ENCODE peak calls at places on chromosomes 3 and 15, in seven cellular contexts. K is activated CD8-positive, alpha-beta T cell treated with anti-CD3 and anti-CD28 coated beads for 36 hours; E is brain microvascular endothelial cell; S is RWPE2; N is endodermal cell; D is cardiac muscle cell; F is nephron progenitor cell. L is an unnamed sample.

GRCh38 chr3:186102687-186103086 is 6.2 kb downstream of the ETV5 start:
- DNase-seq in K (no peak), E (no peak), S (no peak), N (no peak), D (no peak), F (no peak), L (no peak)

GRCh38 chr15:47813985-47814384 is 96.7 kb downstream of the SEMA6D start:
- DNase-seq in K (peak; percentile 6), E (no peak), S (no peak), N (no peak), D (no peak), F (no peak), L (no peak)

GRCh38 chr15:63940956-63941620 is 105.2 kb downstream of the DAPK2 start:
- DNase-seq in K (no peak), E (no peak), S (no peak), N (no peak), D (no peak), F (no peak), L (no peak)

GRCh38 chr15:47360296-47360695 is 357.0 kb upstream of the SEMA6D start:
- DNase-seq in K (no peak), E (no peak), S (no peak), N (no peak), D (no peak), F (no peak), L (no peak)

GRCh38 chr15:67024322-67024997 is 40.9 kb upstream of the SMAD3 start:
- DNase-seq in K (peak; percentile 70), E (peak; percentile 95), S (no peak), N (no peak), D (peak; percentile 97), F (no peak), L (peak; percentile 66)

GRCh38 chr3:50602675-50603191 is 8.8 kb downstream of the CISH start:
- DNase-seq in K (no peak), E (no peak), S (no peak), N (no peak), D (peak; percentile 23), F (no peak), L (peak; percentile 46)

GRCh38 chr3:64318001-64318400 is 92.7 kb upstream of the PRICKLE2 start:
- DNase-seq in K (no peak), E (no peak), S (no peak), N (no peak), D (peak; percentile 41), F (no peak), L (no peak)

GRCh38 chr3:126132751-126133511 is 47.5 kb downstream of the ALDH1L1 start:
- DNase-seq in K (no peak), E (peak; percentile 14), S (no peak), N (peak; percentile 77), D (peak; percentile 33), F (peak; percentile 28), L (peak; percentile 30)

GRCh38 chr3:24120434-24120833 is 175.3 kb downstream of the NR1D2 start:
- DNase-seq in K (no peak), E (no peak), S (no peak), N (no peak), D (no peak), F (no peak), L (no peak)

GRCh38 chr3:98991393-98991792 is 89.9 kb upstream of the DCBLD2 start:
- DNase-seq in K (no peak), E (no peak), S (no peak), N (no peak), D (no peak), F (no peak), L (no peak)

GRCh38 chr3:122626515-122627180 is 49.2 kb downstream of the PARP15 start:
- DNase-seq in K (no peak), E (no peak), S (no peak), N (no peak), D (no peak), F (no peak), L (no peak)

GRCh38 chr3:84772841-84773240 is 185.9 kb upstream of the CADM2 start:
- DNase-seq in K (no peak), E (no peak), S (no peak), N (no peak), D (no peak), F (no peak), L (no peak)
- TF ChIP-seq CTCF in K (no peak), E (peak; percentile 4), S (no peak), N (peak; percentile 68), D (no peak), F (no peak), L (no peak)

DNA sequence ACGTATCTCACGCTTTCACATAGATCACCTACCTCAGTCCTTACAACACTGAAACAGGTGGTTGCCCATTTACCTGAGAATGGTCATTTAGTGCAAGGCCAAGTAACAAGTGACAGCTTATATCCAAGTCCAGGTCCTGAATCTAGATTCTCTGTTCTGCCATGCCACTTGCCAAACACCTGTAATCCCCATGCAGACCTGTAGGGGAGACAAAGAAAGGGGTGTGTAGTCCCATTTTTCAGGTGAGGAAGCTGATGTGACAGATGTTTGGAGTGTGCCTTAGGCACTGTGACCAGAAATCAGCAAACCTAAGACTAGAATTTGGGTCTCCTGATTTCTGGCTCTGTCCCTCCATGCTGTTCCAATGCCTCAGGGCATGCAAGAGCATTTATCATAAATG is 12.7 kb downstream of the ZNF35 start:
- DNase-seq in K (no peak), E (no peak), S (no peak), N (no peak), D (no peak), F (no peak), L (no peak)
- TF ChIP-seq CTCF in K (no peak), E (peak; percentile 49), S (no peak), N (peak; percentile 59), D (peak; percentile 22), F (no peak), L (no peak)

GRCh38 chr15:87778358-87778757 is 478.2 kb downstream of the NTRK3 start:
- DNase-seq in K (no peak), E (no peak), S (no peak), N (peak; percentile 52), D (no peak), F (no peak), L (no peak)
- TF ChIP-seq CTCF in K (no peak), E (peak; percentile 4), S (no peak), N (peak; percentile 39), D (no peak), F (no peak), L (no peak)

GRCh38 chr15:73936181-73936580 is 9.9 kb downstream of the LOXL1 start:
- DNase-seq in K (no peak), E (no peak), S (no peak), N (no peak), D (peak; percentile 74), F (no peak), L (no peak)
- TF ChIP-seq CTCF in K (no peak), E (peak; percentile 58), S (peak; percentile 73), N (peak; percentile 47), D (peak; percentile 51), F (no peak), L (no peak)

GRCh38 chr3:16060358-16060852 is 114.1 kb upstream of the GALNT15 start:
- DNase-seq in K (no peak), E (peak; percentile 100), S (peak; percentile 76), N (peak; percentile 77), D (peak; percentile 99), F (no peak), L (peak; percentile 80)
- TF ChIP-seq CTCF in K (no peak), E (peak; percentile 43), S (peak; percentile 57), N (peak; percentile 38), D (peak; percentile 43), F (no peak), L (no peak)

GRCh38 chr3:42699511-42699971 is 3.1 kb downstream of the HHATL start:
- DNase-seq in K (no peak), E (no peak), S (no peak), N (no peak), D (no peak), F (no peak), L (no peak)

GRCh38 chr3:42702982-42703694 is 540 bp upstream of the HHATL start:
- DNase-seq in K (no peak), E (no peak), S (no peak), N (no peak), D (no peak), F (no peak), L (no peak)

GRCh38 chr3:42700366-42701288 is 2.0 kb downstream of the HHATL start:
- DNase-seq in K (no peak), E (no peak), S (no peak), N (no peak), D (no peak), F (no peak), L (no peak)

GRCh38 chr3:42702066-42702951 is at the start of gene HHATL:
- DNase-seq in K (no peak), E (no peak), S (peak; percentile 68), N (no peak), D (no peak), F (no peak), L (no peak)

DNA sequence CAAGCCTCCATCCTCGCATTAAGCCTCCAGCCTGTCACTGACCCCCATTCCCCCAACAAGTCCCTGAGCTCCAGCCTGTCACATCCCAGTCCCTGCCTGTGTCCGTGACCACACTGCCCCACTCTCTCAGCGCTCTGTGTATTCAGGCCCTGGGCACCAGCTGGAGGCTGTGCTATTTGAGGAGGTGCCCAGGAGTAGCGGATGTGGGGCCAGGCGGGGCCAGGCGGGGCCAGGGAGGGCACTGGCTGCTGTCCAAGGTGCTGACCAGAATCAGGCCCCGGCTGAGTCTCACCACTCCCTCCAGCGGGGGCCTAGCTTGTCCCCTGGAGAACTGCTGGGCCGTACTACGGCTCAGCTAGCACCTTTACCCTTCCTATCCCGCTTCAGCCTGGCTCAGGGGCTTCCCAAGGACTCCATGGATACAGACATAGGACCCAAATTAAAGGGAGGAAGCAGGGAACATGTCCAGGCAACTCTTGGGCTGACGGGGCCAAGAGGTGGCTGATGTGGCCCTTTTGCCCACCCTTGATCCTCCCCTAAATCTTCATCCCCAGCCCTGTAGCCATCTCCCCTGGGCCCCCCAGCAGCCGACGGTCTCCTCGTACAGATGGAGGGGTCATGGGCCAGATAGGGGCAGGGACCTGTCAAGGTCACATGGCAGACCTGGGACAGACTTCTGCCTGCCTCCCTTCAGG is 1.1 kb downstream of the HHATL start:
- DNase-seq in K (peak; percentile 72), E (no peak), S (peak; percentile 70), N (peak; percentile 94), D (peak; percentile 49), F (peak; percentile 95), L (peak; percentile 53)
- TF ChIP-seq CTCF in K (no peak), E (peak; percentile 11), S (no peak), N (peak; percentile 31), D (no peak), F (no peak), L (no peak)

DNA sequence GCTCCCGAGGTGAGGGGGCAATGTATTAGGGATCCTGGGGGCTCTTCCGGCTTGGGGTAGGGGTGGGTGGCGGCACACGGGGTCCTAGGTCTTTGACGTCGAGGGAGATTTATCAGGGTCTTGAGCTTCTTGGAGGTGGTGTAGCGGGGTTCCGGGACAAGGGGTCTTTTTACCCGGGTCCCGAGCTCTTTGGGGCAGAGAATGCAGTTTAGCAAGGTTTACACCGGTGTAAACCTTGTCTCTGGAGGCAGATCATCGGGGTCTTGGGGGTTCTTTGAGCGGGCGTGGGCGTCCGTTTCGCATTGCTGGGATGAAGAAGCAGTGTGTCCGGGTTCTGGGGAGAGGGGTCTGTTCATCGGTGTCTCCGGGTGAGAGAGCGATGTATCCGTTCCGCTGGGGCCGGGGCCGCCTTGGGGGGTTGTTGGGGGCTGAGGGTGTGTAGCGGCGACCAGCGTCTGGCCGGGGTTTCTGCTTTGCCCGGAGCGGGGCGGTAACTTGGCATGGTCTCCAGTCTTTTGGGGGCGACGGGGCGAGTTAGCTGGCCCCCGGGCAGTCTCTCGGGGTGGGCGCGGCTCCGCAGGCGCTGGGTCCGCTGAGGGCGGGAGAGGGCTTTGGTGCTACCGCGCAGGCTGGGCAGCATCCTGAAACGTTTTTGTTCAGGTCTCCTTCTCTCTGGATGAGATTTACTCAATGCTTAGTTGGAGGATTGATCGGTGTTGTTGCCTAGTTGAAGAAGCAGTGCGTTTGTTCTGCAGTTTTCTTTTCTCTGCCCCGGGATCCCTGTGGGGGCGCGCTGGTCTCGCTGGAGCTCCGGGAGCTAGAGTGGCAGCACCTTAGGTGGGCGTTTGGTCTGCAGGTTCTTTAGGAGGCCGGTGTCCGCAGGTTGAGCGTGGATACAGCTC is 792 bp downstream of the GLCE start:
- DNase-seq in K (peak; percentile 46), E (no peak), S (no peak), N (peak; percentile 79), D (peak; percentile 44), F (peak; percentile 54), L (peak; percentile 39)
- TF ChIP-seq CTCF in K (no peak), E (peak; percentile 54), S (peak; percentile 74), N (peak; percentile 45), D (peak; percentile 42), F (no peak), L (peak; percentile 4)

L was measured in Caco-2.